ENCODE peak calls at places on chromosome 3, in ten cellular contexts. V is NCI-H460; A is DND-41; O is skeletal muscle cell; C is kidney; Q is AG09309; Z is Caco-2; F is keratinocyte; U is LHCN-M2; E is stimulated activated naive B cell treated with anti-CD40 and anti-IgM and Interleukin-4, amounts not matched to agents 10 μg/mL and 1 μg/mL and 100 μg/mL, for 72 hours. I is an unnamed sample.
A peak's percentile ranks its signal among the peaks of the same experiment; 100 is the strongest.

GRCh38 chr3:133490468-133491351 is 82.8 kb upstream of the CDV3 start:
- DNase-seq in F (no peak), E (peak; percentile 73), O (no peak), A (no peak), U (no peak), C (no peak), Z (no peak), Q (no peak), V (no peak), I (no peak)

GRCh38 chr3:8482960-8483665 is 18.5 kb upstream of the LMCD1 start:
- DNase-seq in A (no peak), C (peak; percentile 80), F (no peak), E (no peak), Q (peak; percentile 96), V (no peak), O (peak; percentile 94), Z (no peak), U (peak; percentile 97), I (peak; percentile 90)

GRCh38 chr3:183371672-183371968 is 56.8 kb downstream of the MCF2L2 start:
- DNase-seq in C (no peak), V (no peak), Z (no peak), F (no peak), Q (no peak), A (no peak), U (no peak), O (no peak), E (no peak), I (peak; percentile 46)

GRCh38 chr3:42852443-42852842 is 23.2 kb downstream of the CYP8B1 start:
- DNase-seq in E (no peak), O (no peak), Z (no peak), U (peak; percentile 34), A (no peak), F (no peak), Q (no peak), C (no peak), V (no peak), I (no peak)

GRCh38 chr3:126133606-126134005 is 46.8 kb downstream of the ALDH1L1 start:
- DNase-seq in U (no peak), A (no peak), Q (no peak), Z (no peak), V (no peak), E (no peak), F (no peak), C (peak; percentile 67), O (no peak), I (no peak)

GRCh38 chr3:4983739-4984510 is 4.7 kb downstream of the BHLHE40 start:
- DNase-seq in F (no peak), C (peak; percentile 82), E (peak; percentile 88), Q (peak; percentile 87), A (peak; percentile 69), U (peak; percentile 98), O (peak; percentile 73), V (peak; percentile 64), Z (no peak), I (peak; percentile 74)

GRCh38 chr3:167941234-167941995 is 154.3 kb downstream of the GOLIM4 start:
- DNase-seq in F (no peak), Z (no peak), O (peak; percentile 79), E (no peak), C (no peak), U (peak; percentile 94), V (no peak), Q (peak; percentile 71), A (peak; percentile 6), I (peak; percentile 92)

GRCh38 chr3:28989646-28990089 is 291.2 kb upstream of the RBMS3 start:
- DNase-seq in V (no peak), C (no peak), Q (no peak), Z (no peak), O (no peak), F (no peak), E (no peak), A (no peak), U (no peak), I (no peak)

GRCh38 chr3:69326821-69327433 is 59.0 kb downstream of the FRMD4B start:
- DNase-seq in C (no peak), O (no peak), Z (no peak), U (peak; percentile 58), A (peak; percentile 85), Q (no peak), F (no peak), E (peak; percentile 36), V (no peak), I (no peak)

GRCh38 chr3:188776447-188776846 is 395.3 kb upstream of the TPRG1 start:
- DNase-seq in E (no peak), Q (no peak), U (peak; percentile 66), A (no peak), O (no peak), F (no peak), C (no peak), V (no peak), Z (no peak), I (no peak)

GRCh38 chr3:48135773-48136495 is 52.3 kb downstream of the CDC25A start:
- DNase-seq in E (no peak), A (no peak), V (no peak), C (no peak), F (no peak), O (no peak), Q (no peak), Z (no peak), U (no peak), I (peak; percentile 22)

GRCh38 chr3:792651-793050 is 300.2 kb upstream of the CNTN6 start:
- DNase-seq in O (no peak), V (no peak), Q (no peak), F (no peak), C (no peak), A (no peak), Z (no peak), E (no peak), U (no peak), I (no peak)

GRCh38 chr3:194586839-194587238 is 46.4 kb downstream of the TMEM44 start:
- DNase-seq in F (peak; percentile 71), Q (peak; percentile 24), U (peak; percentile 69), Z (no peak), E (no peak), A (no peak), O (no peak), C (no peak), V (no peak), I (peak; percentile 35)

GRCh38 chr3:186909078-186909853 is 21.1 kb upstream of the ST6GAL1 start:
- DNase-seq in O (no peak), C (no peak), Z (no peak), Q (no peak), E (peak; percentile 50), V (no peak), U (no peak), A (peak; percentile 69), F (no peak), I (no peak)

GRCh38 chr3:127043041-127043641 is 60.2 kb downstream of the PLXNA1 start:
- DNase-seq in O (no peak), E (no peak), A (no peak), Q (no peak), C (peak; percentile 90), F (no peak), V (no peak), U (no peak), Z (no peak), I (no peak)

GRCh38 chr3:25584011-25584789 is 80.5 kb downstream of the TOP2B start:
- DNase-seq in V (no peak), C (no peak), A (no peak), E (no peak), Q (no peak), F (no peak), U (no peak), O (no peak), Z (no peak), I (no peak)

GRCh38 chr3:186471781-186472180 is 72.4 kb downstream of the CRYGS start:
- DNase-seq in A (no peak), Z (no peak), Q (no peak), U (no peak), O (no peak), C (no peak), V (no peak), E (no peak), F (no peak), I (no peak)

I was measured in HCEC 1CT.